ENCODE peak calls at places on chromosomes 1 and 21, in five cellular contexts. O is RWPE1, T is fibroblast of villous mesenchyme, S is heart right ventricle, Z is choroid plexus epithelial cell. W is an unnamed sample.

GRCh38 chr1:102628008-102628736 is 480.1 kb downstream of the COL11A1 start:
- DNase-seq in T (no peak), S (no peak), O (peak; percentile 4), Z (peak; percentile 16), W (no peak)

GRCh38 chr1:61299468-61299867 is 217.1 kb downstream of the NFIA start:
- DNase-seq in Z (peak; percentile 52), S (no peak), T (no peak), O (no peak), W (no peak)

GRCh38 chr21:21183092-21183491 is 184.9 kb downstream of the NCAM2 start:
- DNase-seq in S (no peak), O (no peak), T (peak; percentile 40), Z (peak; percentile 60), W (no peak)

GRCh38 chr21:45948576-45949141 is 32.9 kb upstream of the COL6A1 start:
- DNase-seq in O (no peak), T (no peak), S (no peak), Z (peak; percentile 20), W (no peak)

GRCh38 chr1:224223819-224224714 is 41.0 kb downstream of the DEGS1 start:
- DNase-seq in Z (peak; percentile 91), S (no peak), O (peak; percentile 38), T (peak; percentile 93), W (no peak)

GRCh38 chr1:170790651-170791071 is 126.7 kb downstream of the PRRX1 start:
- DNase-seq in S (no peak), T (peak; percentile 49), O (no peak), Z (peak; percentile 49), W (no peak)

GRCh38 chr1:75542818-75543570 is 67.9 kb downstream of the SLC44A5 start:
- DNase-seq in T (no peak), Z (peak; percentile 4), O (no peak), S (no peak), W (no peak)

GRCh38 chr1:153803479-153804056 is 28.4 kb downstream of the SLC27A3 start:
- DNase-seq in Z (no peak), O (no peak), S (no peak), T (no peak), W (no peak)

GRCh38 chr1:226872455-226872854 is 2.0 kb downstream of the PSEN2 start:
- DNase-seq in O (no peak), Z (peak; percentile 63), T (peak; percentile 62), S (no peak), W (no peak)

GRCh38 chr1:246565751-246566127 is 322 bp downstream of the TFB2M start:
- DNase-seq in O (peak; percentile 26), Z (no peak), S (no peak), T (peak; percentile 83), W (no peak)

GRCh38 chr1:59214764-59215208 is 82.1 kb upstream of the FGGY start:
- DNase-seq in T (peak; percentile 24), Z (peak; percentile 79), O (no peak), S (no peak), W (peak; percentile 54)

GRCh38 chr1:65308781-65309316 is 494 bp upstream of the DNAJC6 start:
- DNase-seq in Z (no peak), S (no peak), O (no peak), T (no peak), W (no peak)

GRCh38 chr1:42931911-42932422 is 26.7 kb downstream of the SLC2A1 start:
- DNase-seq in Z (no peak), O (no peak), S (peak; percentile 59), T (no peak), W (peak; percentile 81)

GRCh38 chr1:170518965-170519364 is 13.0 kb upstream of the GORAB start:
- DNase-seq in T (no peak), Z (no peak), S (no peak), O (no peak), W (no peak)

GRCh38 chr1:84621553-84621952 is 47.3 kb upstream of the CTBS start:
- DNase-seq in S (no peak), T (no peak), Z (no peak), O (no peak), W (no peak)

GRCh38 chr1:109228167-109228566 is 14.4 kb downstream of the SARS1 start:
- DNase-seq in Z (peak; percentile 59), O (no peak), S (no peak), T (no peak), W (no peak)

GRCh38 chr1:193406901-193407300 is 220.5 kb upstream of the B3GALT2 start:
- DNase-seq in Z (peak; percentile 90), S (no peak), T (peak; percentile 68), O (peak; percentile 51), W (no peak)

GRCh38 chr1:65065535-65066378 is 82.2 kb upstream of the AK4 start:
- DNase-seq in Z (no peak), T (no peak), S (peak; percentile 47), O (peak; percentile 34), W (peak; percentile 25)

GRCh38 chr1:62588000-62588399 is 9.3 kb upstream of the ANGPTL3 start:
- DNase-seq in O (no peak), Z (no peak), S (no peak), T (no peak), W (no peak)

GRCh38 chr1:178456472-178456871 is 40.3 kb downstream of the CLEC20A start:
- DNase-seq in O (no peak), Z (no peak), S (no peak), T (no peak), W (no peak)

GRCh38 chr1:12426030-12426429 is 192.0 kb downstream of the DHRS3 start:
- DNase-seq in T (no peak), S (no peak), O (no peak), Z (no peak), W (no peak)

GRCh38 chr1:59057211-59057694 is 239.6 kb upstream of the FGGY start:
- DNase-seq in T (peak; percentile 99), S (peak; percentile 80), Z (peak; percentile 100), O (peak; percentile 64), W (peak; percentile 46)

GRCh38 chr1:201622353-201622752 is 83.4 kb downstream of the NAV1 start:
- DNase-seq in Z (no peak), S (no peak), O (no peak), T (no peak), W (no peak)

GRCh38 chr1:201626629-201627275 is 87.8 kb downstream of the NAV1 start:
- DNase-seq in T (no peak), O (no peak), Z (no peak), S (no peak), W (no peak)

GRCh38 chr1:201625711-201626300 is 86.9 kb downstream of the NAV1 start:
- DNase-seq in T (no peak), Z (no peak), O (no peak), S (no peak), W (no peak)

GRCh38 chr1:201622824-201623223 is 83.9 kb downstream of the NAV1 start:
- DNase-seq in S (no peak), Z (no peak), O (no peak), T (no peak), W (no peak)

GRCh38 chr1:201624741-201625646 is 86.1 kb downstream of the NAV1 start:
- DNase-seq in O (no peak), Z (peak; percentile 98), T (peak; percentile 96), S (no peak), W (no peak)
- TF ChIP-seq CTCF in O (no peak), Z (peak; percentile 43), T (peak; percentile 32), S (no peak), W (no peak)

GRCh38 chr1:232409584-232409983 is 220.3 kb downstream of the SIPA1L2 start:
- DNase-seq in Z (no peak), O (no peak), T (no peak), S (no peak), W (no peak)
- TF ChIP-seq CTCF in Z (no peak), O (no peak), T (no peak), S (no peak), W (no peak)

GRCh38 chr1:30348147-30348546 is 375.2 kb downstream of the MATN1 start:
- DNase-seq in Z (no peak), S (no peak), O (no peak), T (no peak), W (no peak)

GRCh38 chr1:30356839-30357238 is 366.5 kb downstream of the MATN1 start:
- DNase-seq in Z (no peak), O (no peak), S (no peak), T (no peak), W (no peak)

GRCh38 chr1:30354410-30354809 is 369.0 kb downstream of the MATN1 start:
- DNase-seq in S (no peak), Z (no peak), O (no peak), T (no peak), W (no peak)

GRCh38 chr1:30358510-30358909 is 364.9 kb downstream of the MATN1 start:
- DNase-seq in O (no peak), T (no peak), S (no peak), Z (no peak), W (no peak)

DNA sequence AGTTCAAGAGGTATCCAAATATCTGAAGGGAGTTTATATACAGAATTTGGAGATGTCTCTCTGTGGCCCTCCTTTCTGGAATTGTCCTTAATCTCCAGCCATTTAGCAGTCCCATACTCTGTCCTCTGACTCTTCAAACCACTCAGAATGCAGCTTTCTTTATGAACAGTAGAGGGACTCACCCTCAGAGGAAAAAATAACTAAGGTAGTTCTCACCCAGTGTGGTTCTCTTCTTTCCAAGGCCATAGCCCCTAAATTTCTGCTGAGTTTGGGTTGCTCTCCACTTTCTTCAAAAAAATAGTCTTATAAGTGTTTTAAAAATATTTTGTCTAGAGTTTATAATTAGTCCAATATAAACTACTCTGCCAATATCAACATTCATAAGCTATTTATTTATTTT is 369.7 kb downstream of the MATN1 start:
- DNase-seq in O (peak; percentile 18), Z (peak; percentile 11), T (no peak), S (no peak), W (no peak)
- TF ChIP-seq CTCF in O (no peak), Z (peak; percentile 33), T (no peak), S (peak; percentile 48), W (no peak)

DNA sequence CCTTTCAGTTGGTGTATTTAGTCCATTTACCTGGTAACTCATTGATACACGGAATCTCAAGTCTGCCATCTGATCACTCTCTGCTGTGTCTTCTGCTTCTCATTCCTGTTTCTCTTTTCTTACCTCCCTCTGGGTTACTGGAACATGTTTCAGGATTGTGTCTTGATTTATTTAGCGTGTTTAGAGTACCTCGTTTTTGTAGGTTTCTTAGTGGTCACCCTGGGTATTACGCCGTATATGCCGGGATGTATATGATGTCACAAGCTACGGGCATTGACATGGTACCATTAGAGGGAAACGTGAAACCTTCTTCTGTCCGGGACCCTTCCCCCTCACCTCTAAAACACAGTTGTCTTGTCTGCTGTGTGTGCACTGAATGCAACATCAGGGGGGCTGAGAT is 2.7 kb downstream of the ACTRT2 start:
- DNase-seq in T (no peak), Z (no peak), O (no peak), S (no peak), W (no peak)
- TF ChIP-seq CTCF in T (no peak), Z (no peak), O (no peak), S (no peak), W (no peak)

DNA sequence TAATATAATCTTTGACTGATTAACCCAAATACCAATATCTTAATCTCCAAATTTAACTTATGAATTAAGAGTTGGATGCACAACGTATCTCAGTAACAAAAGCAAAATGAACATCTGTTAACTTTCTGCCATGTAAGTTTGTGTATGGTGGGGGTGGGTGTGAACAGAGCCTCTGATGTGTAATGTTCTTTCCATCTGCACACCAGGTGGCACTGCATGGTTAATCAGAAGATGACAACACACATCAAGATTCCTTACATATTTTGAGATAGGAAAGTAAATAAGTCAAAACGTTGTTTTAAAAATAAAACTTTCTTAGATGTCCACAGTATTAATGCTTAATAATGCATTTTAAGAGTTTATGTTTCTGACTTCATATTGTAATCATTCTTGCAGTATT is 251.9 kb downstream of the DPYD start:
- DNase-seq in T (peak; percentile 20), O (peak; percentile 25), Z (peak; percentile 89), S (no peak), W (peak; percentile 15)
- TF ChIP-seq CTCF in T (no peak), O (peak; percentile 18), Z (peak; percentile 43), S (peak; percentile 39), W (no peak)

GRCh38 chr1:47333578-47333921 is at the start of gene CMPK1:
- DNase-seq in Z (peak; percentile 82), S (peak; percentile 86), T (peak; percentile 88), O (peak; percentile 74), W (peak; percentile 89)
- TF ChIP-seq CTCF in Z (peak; percentile 34), S (peak; percentile 45), T (no peak), O (peak; percentile 22), W (no peak)